ENCODE peak calls at places on chromosomes 5 and 9, in nine cellular contexts. One of them, this sample, is unnamed.
A peak's percentile ranks its signal among the peaks of the same experiment; 100 is the strongest.

GRCh38 chr5:132008163-132008473 is 3.3 kb downstream of the ACSL6 start:
- DNase-seq in stimulated activated CD8-positive, alpha-beta memory T cell treated with anti-CD3 and anti-CD28 coated beads, Interleukin-15, amount 100 ng/mL, for 48 hours: no peak
- DNase-seq in activated effector memory CD4-positive, alpha-beta T cell treated with Interleukin-2 at 50 U/mL for 16 hours: no peak
- DNase-seq in naive thymus-derived CD8-positive, alpha-beta T cell: no peak
- DNase-seq in CD8-positive, alpha-beta memory T cell: no peak
- DNase-seq in fibroblast of pulmonary artery: no peak
- DNase-seq in HCT116: no peak
- DNase-seq in stimulated activated CD4-positive, alpha-beta T cell treated with anti-CD3 and anti-CD28 coated beads, Interleukin-2, amount 100 ng/mL, for 24 hours: no peak
- DNase-seq in GM13976: no peak
- DNase-seq in this sample: no peak

GRCh38 chr5:32504923-32505596 is 60.5 kb upstream of the ZFR start:
- DNase-seq in stimulated activated CD8-positive, alpha-beta memory T cell treated with anti-CD3 and anti-CD28 coated beads, Interleukin-15, amount 100 ng/mL, for 48 hours: no peak
- DNase-seq in activated effector memory CD4-positive, alpha-beta T cell treated with Interleukin-2 at 50 U/mL for 16 hours: no peak
- DNase-seq in naive thymus-derived CD8-positive, alpha-beta T cell: no peak
- DNase-seq in CD8-positive, alpha-beta memory T cell: no peak
- DNase-seq in fibroblast of pulmonary artery: peak; percentile 93
- DNase-seq in HCT116: no peak
- DNase-seq in stimulated activated CD4-positive, alpha-beta T cell treated with anti-CD3 and anti-CD28 coated beads, Interleukin-2, amount 100 ng/mL, for 24 hours: no peak
- DNase-seq in GM13976: no peak
- DNase-seq in this sample: no peak

GRCh38 chr9:116155700-116156045 is 2.1 kb downstream of the PAPPA start:
- DNase-seq in stimulated activated CD8-positive, alpha-beta memory T cell treated with anti-CD3 and anti-CD28 coated beads, Interleukin-15, amount 100 ng/mL, for 48 hours: no peak
- DNase-seq in activated effector memory CD4-positive, alpha-beta T cell treated with Interleukin-2 at 50 U/mL for 16 hours: no peak
- DNase-seq in naive thymus-derived CD8-positive, alpha-beta T cell: no peak
- DNase-seq in CD8-positive, alpha-beta memory T cell: no peak
- DNase-seq in fibroblast of pulmonary artery: no peak
- DNase-seq in HCT116: no peak
- DNase-seq in stimulated activated CD4-positive, alpha-beta T cell treated with anti-CD3 and anti-CD28 coated beads, Interleukin-2, amount 100 ng/mL, for 24 hours: no peak
- DNase-seq in GM13976: no peak
- DNase-seq in this sample: no peak

GRCh38 chr5:164562271-164562856 is 1056.9 kb downstream of the MAT2B start:
- DNase-seq in stimulated activated CD8-positive, alpha-beta memory T cell treated with anti-CD3 and anti-CD28 coated beads, Interleukin-15, amount 100 ng/mL, for 48 hours: no peak
- DNase-seq in activated effector memory CD4-positive, alpha-beta T cell treated with Interleukin-2 at 50 U/mL for 16 hours: no peak
- DNase-seq in naive thymus-derived CD8-positive, alpha-beta T cell: no peak
- DNase-seq in CD8-positive, alpha-beta memory T cell: no peak
- DNase-seq in fibroblast of pulmonary artery: no peak
- DNase-seq in HCT116: no peak
- DNase-seq in stimulated activated CD4-positive, alpha-beta T cell treated with anti-CD3 and anti-CD28 coated beads, Interleukin-2, amount 100 ng/mL, for 24 hours: no peak
- DNase-seq in GM13976: no peak
- DNase-seq in this sample: no peak

GRCh38 chr9:37953775-37954437 is 50.0 kb upstream of the SLC25A51 start:
- DNase-seq in stimulated activated CD8-positive, alpha-beta memory T cell treated with anti-CD3 and anti-CD28 coated beads, Interleukin-15, amount 100 ng/mL, for 48 hours: peak; percentile 43
- DNase-seq in activated effector memory CD4-positive, alpha-beta T cell treated with Interleukin-2 at 50 U/mL for 16 hours: no peak
- DNase-seq in naive thymus-derived CD8-positive, alpha-beta T cell: no peak
- DNase-seq in CD8-positive, alpha-beta memory T cell: no peak
- DNase-seq in fibroblast of pulmonary artery: peak; percentile 98
- DNase-seq in HCT116: peak; percentile 87
- DNase-seq in stimulated activated CD4-positive, alpha-beta T cell treated with anti-CD3 and anti-CD28 coated beads, Interleukin-2, amount 100 ng/mL, for 24 hours: peak; percentile 33
- DNase-seq in GM13976: peak; percentile 77
- DNase-seq in this sample: no peak

GRCh38 chr5:93512799-93513198 is 68.2 kb downstream of the NR2F1-AS1 start:
- DNase-seq in stimulated activated CD8-positive, alpha-beta memory T cell treated with anti-CD3 and anti-CD28 coated beads, Interleukin-15, amount 100 ng/mL, for 48 hours: no peak
- DNase-seq in activated effector memory CD4-positive, alpha-beta T cell treated with Interleukin-2 at 50 U/mL for 16 hours: no peak
- DNase-seq in naive thymus-derived CD8-positive, alpha-beta T cell: no peak
- DNase-seq in CD8-positive, alpha-beta memory T cell: no peak
- DNase-seq in fibroblast of pulmonary artery: peak; percentile 90
- DNase-seq in HCT116: no peak
- DNase-seq in stimulated activated CD4-positive, alpha-beta T cell treated with anti-CD3 and anti-CD28 coated beads, Interleukin-2, amount 100 ng/mL, for 24 hours: no peak
- DNase-seq in GM13976: no peak
- DNase-seq in this sample: no peak

GRCh38 chr5:55564716-55565115 is 30.0 kb upstream of the PLPP1 start:
- DNase-seq in stimulated activated CD8-positive, alpha-beta memory T cell treated with anti-CD3 and anti-CD28 coated beads, Interleukin-15, amount 100 ng/mL, for 48 hours: no peak
- DNase-seq in activated effector memory CD4-positive, alpha-beta T cell treated with Interleukin-2 at 50 U/mL for 16 hours: no peak
- DNase-seq in naive thymus-derived CD8-positive, alpha-beta T cell: no peak
- DNase-seq in CD8-positive, alpha-beta memory T cell: no peak
- DNase-seq in fibroblast of pulmonary artery: no peak
- DNase-seq in HCT116: no peak
- DNase-seq in stimulated activated CD4-positive, alpha-beta T cell treated with anti-CD3 and anti-CD28 coated beads, Interleukin-2, amount 100 ng/mL, for 24 hours: no peak
- DNase-seq in GM13976: peak; percentile 45
- DNase-seq in this sample: no peak

GRCh38 chr5:177557041-177557647 is 2.8 kb upstream of the FAM193B start:
- DNase-seq in stimulated activated CD8-positive, alpha-beta memory T cell treated with anti-CD3 and anti-CD28 coated beads, Interleukin-15, amount 100 ng/mL, for 48 hours: no peak
- DNase-seq in activated effector memory CD4-positive, alpha-beta T cell treated with Interleukin-2 at 50 U/mL for 16 hours: no peak
- DNase-seq in naive thymus-derived CD8-positive, alpha-beta T cell: no peak
- DNase-seq in CD8-positive, alpha-beta memory T cell: no peak
- DNase-seq in fibroblast of pulmonary artery: no peak
- DNase-seq in HCT116: no peak
- DNase-seq in stimulated activated CD4-positive, alpha-beta T cell treated with anti-CD3 and anti-CD28 coated beads, Interleukin-2, amount 100 ng/mL, for 24 hours: no peak
- DNase-seq in GM13976: no peak
- DNase-seq in this sample: no peak

GRCh38 chr9:10265102-10265708 is 347.6 kb downstream of the PTPRD start:
- DNase-seq in stimulated activated CD8-positive, alpha-beta memory T cell treated with anti-CD3 and anti-CD28 coated beads, Interleukin-15, amount 100 ng/mL, for 48 hours: no peak
- DNase-seq in activated effector memory CD4-positive, alpha-beta T cell treated with Interleukin-2 at 50 U/mL for 16 hours: no peak
- DNase-seq in naive thymus-derived CD8-positive, alpha-beta T cell: no peak
- DNase-seq in CD8-positive, alpha-beta memory T cell: no peak
- DNase-seq in fibroblast of pulmonary artery: peak; percentile 77
- DNase-seq in HCT116: no peak
- DNase-seq in stimulated activated CD4-positive, alpha-beta T cell treated with anti-CD3 and anti-CD28 coated beads, Interleukin-2, amount 100 ng/mL, for 24 hours: no peak
- DNase-seq in GM13976: no peak
- DNase-seq in this sample: no peak

GRCh38 chr9:123365287-123365880 is 9.4 kb downstream of the CRB2 start:
- DNase-seq in stimulated activated CD8-positive, alpha-beta memory T cell treated with anti-CD3 and anti-CD28 coated beads, Interleukin-15, amount 100 ng/mL, for 48 hours: no peak
- DNase-seq in activated effector memory CD4-positive, alpha-beta T cell treated with Interleukin-2 at 50 U/mL for 16 hours: no peak
- DNase-seq in naive thymus-derived CD8-positive, alpha-beta T cell: no peak
- DNase-seq in CD8-positive, alpha-beta memory T cell: no peak
- DNase-seq in fibroblast of pulmonary artery: no peak
- DNase-seq in HCT116: no peak
- DNase-seq in stimulated activated CD4-positive, alpha-beta T cell treated with anti-CD3 and anti-CD28 coated beads, Interleukin-2, amount 100 ng/mL, for 24 hours: no peak
- DNase-seq in GM13976: no peak
- DNase-seq in this sample: no peak

GRCh38 chr5:180068519-180069090 is 3.0 kb downstream of the RNF130 start:
- DNase-seq in stimulated activated CD8-positive, alpha-beta memory T cell treated with anti-CD3 and anti-CD28 coated beads, Interleukin-15, amount 100 ng/mL, for 48 hours: no peak
- DNase-seq in activated effector memory CD4-positive, alpha-beta T cell treated with Interleukin-2 at 50 U/mL for 16 hours: no peak
- DNase-seq in naive thymus-derived CD8-positive, alpha-beta T cell: no peak
- DNase-seq in CD8-positive, alpha-beta memory T cell: no peak
- DNase-seq in fibroblast of pulmonary artery: no peak
- DNase-seq in HCT116: no peak
- DNase-seq in stimulated activated CD4-positive, alpha-beta T cell treated with anti-CD3 and anti-CD28 coated beads, Interleukin-2, amount 100 ng/mL, for 24 hours: no peak
- DNase-seq in GM13976: no peak
- DNase-seq in this sample: no peak

GRCh38 chr5:75551471-75551870 is 39.8 kb downstream of the POLK start:
- DNase-seq in stimulated activated CD8-positive, alpha-beta memory T cell treated with anti-CD3 and anti-CD28 coated beads, Interleukin-15, amount 100 ng/mL, for 48 hours: no peak
- DNase-seq in activated effector memory CD4-positive, alpha-beta T cell treated with Interleukin-2 at 50 U/mL for 16 hours: no peak
- DNase-seq in naive thymus-derived CD8-positive, alpha-beta T cell: no peak
- DNase-seq in CD8-positive, alpha-beta memory T cell: no peak
- DNase-seq in fibroblast of pulmonary artery: peak; percentile 42
- DNase-seq in HCT116: no peak
- DNase-seq in stimulated activated CD4-positive, alpha-beta T cell treated with anti-CD3 and anti-CD28 coated beads, Interleukin-2, amount 100 ng/mL, for 24 hours: no peak
- DNase-seq in GM13976: no peak
- DNase-seq in this sample: no peak

GRCh38 chr9:29208670-29209069 is 1635.4 kb upstream of the C9orf72 start:
- DNase-seq in stimulated activated CD8-positive, alpha-beta memory T cell treated with anti-CD3 and anti-CD28 coated beads, Interleukin-15, amount 100 ng/mL, for 48 hours: no peak
- DNase-seq in activated effector memory CD4-positive, alpha-beta T cell treated with Interleukin-2 at 50 U/mL for 16 hours: no peak
- DNase-seq in naive thymus-derived CD8-positive, alpha-beta T cell: no peak
- DNase-seq in CD8-positive, alpha-beta memory T cell: no peak
- DNase-seq in fibroblast of pulmonary artery: no peak
- DNase-seq in HCT116: no peak
- DNase-seq in stimulated activated CD4-positive, alpha-beta T cell treated with anti-CD3 and anti-CD28 coated beads, Interleukin-2, amount 100 ng/mL, for 24 hours: no peak
- DNase-seq in GM13976: no peak
- DNase-seq in this sample: no peak

GRCh38 chr5:43416233-43416987 is 4.2 kb upstream of the CCL28 start:
- DNase-seq in stimulated activated CD8-positive, alpha-beta memory T cell treated with anti-CD3 and anti-CD28 coated beads, Interleukin-15, amount 100 ng/mL, for 48 hours: no peak
- DNase-seq in activated effector memory CD4-positive, alpha-beta T cell treated with Interleukin-2 at 50 U/mL for 16 hours: no peak
- DNase-seq in naive thymus-derived CD8-positive, alpha-beta T cell: no peak
- DNase-seq in CD8-positive, alpha-beta memory T cell: no peak
- DNase-seq in fibroblast of pulmonary artery: no peak
- DNase-seq in HCT116: no peak
- DNase-seq in stimulated activated CD4-positive, alpha-beta T cell treated with anti-CD3 and anti-CD28 coated beads, Interleukin-2, amount 100 ng/mL, for 24 hours: no peak
- DNase-seq in GM13976: no peak
- DNase-seq in this sample: no peak

This sample was measured in upper lobe of right lung.